ENCODE peak calls at places on chromosomes 6 and 20, in seven cellular contexts. G, F, B, O, A, W and N are unnamed samples.

GRCh38 chr20:41436679-41437078 is 70.1 kb upstream of the EMILIN3 start:
- DNase-seq in G (no peak), F (no peak), B (no peak), O (no peak), A (peak), W (no peak), N (no peak)

GRCh38 chr20:59823030-59823423 is 110.4 kb downstream of the SYCP2 start:
- DNase-seq in G (no peak), F (no peak), B (no peak), O (no peak), A (no peak), W (no peak), N (no peak)

GRCh38 chr6:29976588-29977424 is 34.5 kb downstream of the HLA-A start:
- DNase-seq in G (peak), F (peak), B (peak), O (peak), A (peak), W (peak), N (peak)

GRCh38 chr20:23320317-23320716 is 30.3 kb upstream of the NXT1 start:
- DNase-seq in G (no peak), F (no peak), B (no peak), O (no peak), A (peak), W (peak), N (peak)

GRCh38 chr20:59163641-59164530 is at the start of gene ZNF831:
- DNase-seq in G (no peak), F (no peak), B (no peak), O (no peak), A (no peak), W (no peak), N (no peak)

GRCh38 chr6:92044312-92044711 is 1375.0 kb downstream of the EPHA7 start:
- DNase-seq in G (no peak), F (no peak), B (no peak), O (no peak), A (no peak), W (no peak), N (no peak)

GRCh38 chr6:21885532-21886089 is 292.1 kb downstream of the SOX4 start:
- DNase-seq in G (no peak), F (no peak), B (peak), O (no peak), A (peak), W (no peak), N (no peak)

GRCh38 chr6:72974276-72974675 is 251.0 kb downstream of the KHDC1L start:
- DNase-seq in G (no peak), F (no peak), B (no peak), O (no peak), A (no peak), W (no peak), N (no peak)

GRCh38 chr6:139392834-139393233 is 18.4 kb upstream of the CITED2 start:
- DNase-seq in G (no peak), F (peak), B (no peak), O (no peak), A (peak), W (no peak), N (no peak)

GRCh38 chr20:3101737-3102574 is 17.4 kb upstream of the AVP start:
- DNase-seq in G (no peak), F (no peak), B (no peak), O (peak), A (no peak), W (no peak), N (no peak)

GRCh38 chr20:36307412-36308317 is 1.5 kb downstream of the DLGAP4 start:
- DNase-seq in G (no peak), F (no peak), B (no peak), O (no peak), A (no peak), W (no peak), N (no peak)

GRCh38 chr20:49345538-49345937 is 67.7 kb upstream of the ZNFX1 start:
- DNase-seq in G (peak), F (no peak), B (no peak), O (no peak), A (peak), W (no peak), N (no peak)

GRCh38 chr6:37204014-37204751 is 34.2 kb downstream of the PIM1 start:
- DNase-seq in G (peak), F (no peak), B (no peak), O (peak), A (peak), W (peak), N (peak)

GRCh38 chr20:50586531-50587232 is 76.5 kb downstream of the PTPN1 start:
- DNase-seq in G (no peak), F (no peak), B (no peak), O (no peak), A (no peak), W (no peak), N (no peak)

GRCh38 chr20:44407402-44408184 is 52.1 kb downstream of the HNF4A start:
- DNase-seq in G (no peak), F (no peak), B (no peak), O (peak), A (peak), W (no peak), N (peak)

GRCh38 chr6:159693894-159694545 is 979 bp upstream of the SOD2 start:
- DNase-seq in G (peak), F (no peak), B (no peak), O (peak), A (peak), W (peak), N (peak)

GRCh38 chr20:54497931-54498718 is 22.7 kb downstream of the DOK5 start:
- DNase-seq in G (no peak), F (no peak), B (no peak), O (no peak), A (no peak), W (no peak), N (no peak)

GRCh38 chr6:170031096-170031471 is 259.8 kb downstream of the DLL1 start:
- DNase-seq in G (peak), F (no peak), B (no peak), O (peak), A (no peak), W (no peak), N (no peak)

GRCh38 chr6:11172501-11173337 is 59.7 kb downstream of the NEDD9 start:
- DNase-seq in G (peak), F (peak), B (peak), O (peak), A (peak), W (peak), N (peak)

GRCh38 chr6:144262470-144263369 is 22.4 kb upstream of the UTRN start:
- DNase-seq in G (no peak), F (no peak), B (no peak), O (peak), A (no peak), W (no peak), N (no peak)

GRCh38 chr6:54135665-54136370 is 24.6 kb downstream of the MLIP start:
- DNase-seq in G (no peak), F (no peak), B (no peak), O (no peak), A (peak), W (peak), N (no peak)

GRCh38 chr6:3960754-3961361 is 111.7 kb downstream of the FAM50B start:
- DNase-seq in G (no peak), F (no peak), B (no peak), O (no peak), A (peak), W (no peak), N (no peak)

GRCh38 chr20:33490023-33490933 is at the start of gene CBFA2T2:
- DNase-seq in G (no peak), F (no peak), B (peak), O (peak), A (peak), W (peak), N (no peak)
- TF ChIP-seq POLR2A in G (no peak), F (no peak), B (no peak), O (no peak), A (no peak), W (peak), N (no peak)

DNA sequence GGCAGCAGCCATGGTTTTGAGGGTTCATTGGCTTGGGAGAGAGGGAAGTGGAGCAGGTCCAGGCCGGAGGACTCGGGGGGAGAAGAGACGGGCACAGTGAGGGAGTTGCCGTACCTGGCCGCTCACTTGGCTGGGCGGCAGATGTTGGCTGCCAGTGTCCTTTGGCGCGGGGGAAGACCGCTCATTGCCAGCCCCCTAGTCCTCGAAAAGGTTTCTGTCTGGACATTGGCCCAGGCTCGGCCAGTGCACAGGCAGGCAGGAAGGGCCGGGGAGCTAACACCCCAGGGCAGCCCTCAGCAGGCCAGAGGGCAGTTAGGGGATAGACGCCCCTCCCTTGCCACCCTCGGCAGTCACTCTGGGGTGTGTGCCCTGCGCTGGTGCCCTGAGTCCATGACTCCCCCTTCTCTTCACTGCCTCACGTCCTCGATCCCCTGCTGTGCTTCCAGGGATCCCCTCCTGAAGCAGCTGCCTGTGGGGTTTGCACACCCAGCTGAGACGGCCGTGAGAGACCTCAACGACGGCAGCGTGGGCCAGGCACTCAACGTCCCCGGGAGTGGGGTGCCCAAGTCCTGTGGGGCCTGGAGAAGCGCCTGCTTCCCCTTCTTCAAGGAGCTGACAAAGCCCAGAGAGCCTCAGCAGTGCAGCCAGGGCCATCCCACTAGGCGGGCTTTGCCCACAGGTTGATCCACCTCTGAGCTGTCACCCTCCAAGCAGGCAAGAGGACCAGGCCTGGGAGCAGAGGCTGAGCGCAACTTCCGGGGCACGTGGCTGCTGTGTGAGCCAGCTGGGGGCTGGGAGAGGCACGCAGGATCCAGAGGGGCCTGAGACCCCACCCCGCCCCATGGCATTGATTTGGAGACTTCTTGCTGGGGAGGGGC is 20.4 kb downstream of the RBM38 start:
- DNase-seq in G (no peak), F (no peak), B (no peak), O (no peak), A (no peak), W (no peak), N (no peak)
- TF ChIP-seq POLR2A in G (no peak), F (no peak), B (no peak), O (no peak), A (no peak), W (no peak), N (no peak)

GRCh38 chr6:24658573-24659511 is 7.9 kb downstream of the TDP2 start:
- DNase-seq in G (no peak), F (no peak), B (no peak), O (peak), A (peak), W (no peak), N (peak)
- TF ChIP-seq POLR2A in G (no peak), F (no peak), B (no peak), O (no peak), A (no peak), W (no peak), N (no peak)

DNA sequence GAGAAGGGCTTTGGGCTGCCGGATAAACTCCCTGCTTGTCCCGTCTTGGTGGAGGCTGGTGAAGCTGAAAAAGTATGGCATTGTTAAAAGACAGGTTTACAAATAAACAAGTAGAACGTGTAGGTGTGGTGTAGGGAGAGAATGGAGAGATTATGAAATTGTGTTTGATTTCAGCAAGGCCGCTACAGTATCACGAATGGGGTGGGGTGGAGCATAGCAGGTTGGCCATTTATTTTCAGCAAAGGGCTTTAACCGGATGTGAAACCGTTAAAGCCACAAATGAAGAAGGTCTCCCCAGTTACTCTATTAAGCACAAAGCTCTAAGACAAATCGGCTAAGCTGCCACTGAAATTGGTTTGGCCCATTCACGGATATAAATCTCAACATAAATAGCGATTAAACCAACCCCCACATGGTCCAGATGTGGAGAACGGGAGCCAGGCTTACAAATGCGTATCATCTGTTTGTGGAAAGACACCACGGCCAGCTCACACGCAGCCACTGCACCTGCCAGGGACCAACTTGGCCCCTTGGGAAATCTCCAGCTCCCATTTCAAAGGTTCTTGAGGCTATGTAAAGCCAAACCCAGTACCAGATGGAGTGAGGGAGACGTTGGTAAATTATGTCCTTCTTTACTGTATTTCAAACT is 94.0 kb downstream of the ZMYND8 start:
- DNase-seq in G (no peak), F (peak), B (no peak), O (no peak), A (no peak), W (no peak), N (no peak)
- TF ChIP-seq POLR2A in G (no peak), F (no peak), B (no peak), O (no peak), A (no peak), W (no peak), N (no peak)

DNA sequence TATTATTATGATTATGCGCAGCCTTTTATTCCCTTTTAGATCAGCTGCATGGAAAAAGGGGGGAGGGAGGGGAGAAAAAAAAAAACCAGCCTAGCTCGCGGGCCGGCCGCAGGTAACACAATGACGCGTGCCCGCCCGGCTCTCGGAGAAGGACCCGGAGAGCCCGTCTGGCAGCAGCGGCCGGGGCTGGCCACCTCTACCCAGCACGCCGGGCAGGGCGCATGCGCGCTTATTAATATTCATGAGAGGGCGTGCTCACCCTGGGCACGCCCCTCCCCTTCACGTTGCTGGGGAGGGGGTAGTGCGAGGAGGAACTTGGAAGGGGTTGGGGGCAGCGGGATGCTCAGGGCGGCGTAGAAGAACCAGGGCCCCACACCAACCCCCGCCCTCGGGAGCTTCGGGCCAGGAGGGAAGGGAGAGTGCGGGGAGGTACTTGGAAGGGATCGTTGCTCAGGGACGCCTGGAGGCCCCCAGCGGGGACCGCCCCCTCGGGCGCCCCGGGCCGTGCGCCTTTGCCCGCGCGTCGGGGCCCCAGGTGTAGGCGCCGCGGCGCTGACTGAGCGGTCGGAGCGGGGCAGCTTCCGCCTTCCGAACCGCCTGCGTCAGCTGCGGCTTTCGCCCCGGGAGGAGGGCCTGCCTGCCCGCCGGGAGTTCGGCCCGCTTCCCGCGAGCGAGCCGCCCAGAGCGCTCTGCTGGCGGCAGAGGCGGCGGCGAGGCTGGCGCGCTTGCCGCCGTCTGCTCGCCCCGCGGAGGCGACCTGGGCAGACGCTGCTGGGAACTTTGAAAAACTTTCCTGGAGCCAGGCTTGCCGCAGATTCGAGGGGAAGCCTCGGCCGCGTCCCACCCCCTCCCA is at the start of gene JAG1:
- DNase-seq in G (peak), F (peak), B (peak), O (peak), A (peak), W (peak), N (peak)
- TF ChIP-seq POLR2A in G (peak), F (no peak), B (peak), O (peak), A (peak), W (peak), N (peak)

GRCh38 chr20:38447931-38448675 is 13.0 kb upstream of the SNHG17 start:
- DNase-seq in G (no peak), F (no peak), B (no peak), O (no peak), A (no peak), W (peak), N (peak)
- TF ChIP-seq POLR2A in G (no peak), F (no peak), B (no peak), O (no peak), A (no peak), W (peak), N (no peak)

DNA sequence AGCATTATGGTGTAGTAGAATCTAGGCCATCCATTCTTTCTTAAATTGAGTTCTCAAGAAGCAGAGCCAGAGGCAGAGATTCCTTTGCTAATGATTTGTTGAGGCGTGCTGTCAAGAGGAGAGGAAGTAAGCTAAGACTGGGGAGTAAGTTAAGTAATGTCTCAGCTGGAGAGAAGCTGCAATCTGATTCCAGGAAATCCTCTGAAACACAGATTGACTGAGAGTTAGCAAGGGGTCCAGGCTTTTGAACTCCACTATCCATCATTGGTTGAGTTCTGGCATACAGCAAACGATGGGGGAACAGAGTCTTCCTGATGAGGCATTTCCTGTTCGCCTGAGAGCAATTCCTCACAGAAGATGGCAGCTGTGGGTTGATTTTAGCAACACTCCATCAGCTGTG is 207.4 kb upstream of the RAB32 start:
- DNase-seq in G (no peak), F (no peak), B (no peak), O (no peak), A (no peak), W (no peak), N (no peak)
- TF ChIP-seq POLR2A in G (no peak), F (no peak), B (no peak), O (no peak), A (no peak), W (no peak), N (no peak)

DNA sequence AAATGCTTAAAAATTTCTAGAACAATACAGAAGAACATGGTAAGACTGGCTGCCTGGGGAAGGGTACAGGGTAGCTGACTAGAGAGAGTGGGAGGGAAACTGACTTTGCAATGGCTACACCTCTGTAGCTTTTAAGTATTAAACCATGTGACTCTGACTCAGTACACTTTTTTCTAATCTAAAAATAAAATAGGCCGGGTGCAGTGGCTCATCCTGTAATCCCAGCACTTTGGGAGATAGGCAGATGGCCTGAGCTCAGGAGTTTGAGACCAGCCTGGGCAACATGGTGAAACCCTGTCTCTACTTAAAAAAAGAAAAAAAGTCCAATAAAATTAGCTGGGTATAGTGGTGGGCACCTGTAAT is 18.5 kb downstream of the ATP9A start:
- DNase-seq in G (no peak), F (no peak), B (no peak), O (no peak), A (peak), W (no peak), N (no peak)
- TF ChIP-seq POLR2A in G (no peak), F (no peak), B (no peak), O (no peak), A (no peak), W (no peak), N (no peak)

GRCh38 chr6:35469711-35470662 is 1.8 kb downstream of the RPL10A start:
- DNase-seq in G (peak), F (no peak), B (no peak), O (peak), A (no peak), W (peak), N (peak)

GRCh38 chr6:35468181-35468979 is at the start of gene RPL10A:
- DNase-seq in G (peak), F (peak), B (peak), O (peak), A (peak), W (peak), N (peak)

GRCh38 chr6:35463292-35463691 is 4.9 kb upstream of the RPL10A start:
- DNase-seq in G (no peak), F (no peak), B (no peak), O (no peak), A (no peak), W (no peak), N (no peak)

GRCh38 chr6:35468980-35469710 is 944 bp downstream of the RPL10A start:
- DNase-seq in G (no peak), F (no peak), B (no peak), O (no peak), A (no peak), W (no peak), N (peak)

DNA sequence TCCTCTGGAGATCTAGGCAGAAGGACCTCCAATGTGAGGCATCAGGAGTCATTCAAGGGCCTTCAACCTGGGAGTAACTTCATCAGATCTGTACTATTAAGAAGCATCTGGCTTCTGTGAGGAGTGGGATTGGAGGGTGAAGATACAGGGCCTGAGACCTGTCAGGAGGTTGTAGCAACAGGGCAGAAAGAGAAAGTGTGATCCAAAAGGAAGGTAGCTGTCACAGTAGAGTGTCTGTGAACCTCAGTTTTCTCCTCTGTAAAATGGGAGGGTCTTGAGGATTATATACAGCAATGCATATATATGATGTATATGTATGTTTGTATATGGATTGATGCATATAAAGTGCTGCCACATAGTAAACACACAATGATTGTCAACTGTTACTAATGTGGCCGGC is 2.6 kb upstream of the RPL10A start:
- DNase-seq in G (no peak), F (no peak), B (no peak), O (no peak), A (no peak), W (no peak), N (no peak)
- TF ChIP-seq POLR2A in G (no peak), F (no peak), B (no peak), O (no peak), A (no peak), W (no peak), N (no peak)

DNA sequence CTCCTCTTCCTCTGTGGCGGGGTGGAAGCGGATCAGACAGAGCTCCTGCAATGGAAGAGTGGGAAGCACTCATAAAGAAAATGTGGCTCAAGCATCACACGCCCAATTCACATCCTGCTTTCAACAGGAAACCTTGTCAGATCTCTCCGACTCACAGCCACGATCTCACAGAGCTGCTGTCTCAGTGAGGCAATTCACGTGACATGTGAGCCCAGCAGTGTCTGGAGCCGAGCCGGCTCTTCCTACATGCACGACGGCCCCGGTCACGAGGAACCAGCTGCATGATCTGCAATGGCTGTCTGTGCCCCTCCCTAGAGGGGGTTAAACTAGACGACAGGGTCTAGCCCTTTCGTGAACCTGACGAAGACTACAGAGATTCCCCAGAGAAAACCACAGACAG is 29.5 kb upstream of the TCFL5 start:
- DNase-seq in G (no peak), F (no peak), B (no peak), O (no peak), A (peak), W (no peak), N (no peak)
- TF ChIP-seq POLR2A in G (no peak), F (no peak), B (no peak), O (no peak), A (no peak), W (no peak), N (no peak)